ENCODE peak calls at places on chromosomes 7 and 10, in seven cellular contexts. T, K, Q, C, S, D and Z are unnamed samples.

GRCh38 chr7:24587853-24588252 is 14.6 kb downstream of the PALS2 start:
- DNase-seq in S (peak), K (no peak), D (no peak), C (no peak), T (peak), Q (no peak), Z (no peak)

GRCh38 chr10:95285556-95285955 is 5.2 kb downstream of the PDLIM1 start:
- DNase-seq in C (no peak), T (no peak), S (no peak), D (no peak), Q (no peak), K (no peak), Z (no peak)

GRCh38 chr7:132876576-132876975 is 205.3 kb downstream of the CHCHD3 start:
- DNase-seq in Q (no peak), T (no peak), S (no peak), D (no peak), C (no peak), K (no peak), Z (no peak)

GRCh38 chr7:100486753-100487446 is 3.2 kb downstream of the NYAP1 start:
- DNase-seq in C (peak), Q (no peak), K (no peak), S (no peak), D (no peak), T (peak), Z (peak)

GRCh38 chr7:73718905-73719805 is at the start of gene STX1A:
- DNase-seq in S (peak), Q (no peak), K (peak), C (peak), T (peak), D (peak), Z (peak)

GRCh38 chr7:150385240-150385830 is 6.2 kb downstream of the ZNF775 start:
- DNase-seq in Q (no peak), T (no peak), S (peak), C (no peak), K (no peak), D (no peak), Z (no peak)

GRCh38 chr7:32103361-32103760 is 33.2 kb upstream of the PDE1C start:
- DNase-seq in S (no peak), D (no peak), Q (no peak), T (no peak), K (no peak), C (no peak), Z (no peak)

GRCh38 chr7:28219793-28220192 is 39.2 kb upstream of the JAZF1 start:
- DNase-seq in C (no peak), D (no peak), K (no peak), T (no peak), S (no peak), Q (no peak), Z (no peak)

GRCh38 chr10:24305551-24306506 is 96.9 kb downstream of the KIAA1217 start:
- DNase-seq in Q (no peak), T (no peak), C (peak), K (no peak), S (no peak), D (no peak), Z (no peak)

GRCh38 chr7:116354546-116355422 is 144.4 kb downstream of the TES start:
- DNase-seq in K (peak), T (peak), D (peak), Q (peak), C (peak), S (no peak), Z (peak)

GRCh38 chr10:24277771-24278518 is 69.0 kb downstream of the KIAA1217 start:
- DNase-seq in D (no peak), T (no peak), Q (no peak), C (peak), K (no peak), S (no peak), Z (no peak)

GRCh38 chr10:78304091-78305045 is 270.7 kb downstream of the RPS24 start:
- DNase-seq in D (no peak), S (no peak), C (no peak), Q (no peak), K (no peak), T (peak), Z (no peak)

GRCh38 chr10:2944788-2945187 is 122.6 kb upstream of the PFKP start:
- DNase-seq in C (no peak), K (no peak), Q (no peak), S (no peak), T (no peak), D (no peak), Z (no peak)

GRCh38 chr7:68865351-68865885 is 732.9 kb upstream of the AUTS2 start:
- DNase-seq in D (no peak), K (no peak), Q (no peak), T (no peak), C (peak), S (no peak), Z (no peak)

GRCh38 chr10:71302874-71303568 is 16.0 kb upstream of the SLC29A3 start:
- DNase-seq in K (no peak), Q (no peak), C (peak), D (peak), T (no peak), S (peak), Z (peak)

GRCh38 chr7:51376420-51377092 is 59.9 kb upstream of the COBL start:
- DNase-seq in T (no peak), K (no peak), C (peak), Q (no peak), S (no peak), D (no peak), Z (peak)

GRCh38 chr10:75492151-75492550 is 60.7 kb downstream of the LRMDA start:
- DNase-seq in K (no peak), T (no peak), C (no peak), S (no peak), Q (no peak), D (no peak), Z (no peak)

GRCh38 chr10:63267414-63268138 is 134.4 kb downstream of the NRBF2 start:
- DNase-seq in D (no peak), K (no peak), S (peak), C (peak), Q (no peak), T (no peak), Z (peak)

GRCh38 chr7:85237721-85238120 is 50.9 kb upstream of the SEMA3D start:
- DNase-seq in T (no peak), D (no peak), Q (no peak), C (peak), S (no peak), K (no peak), Z (no peak)

GRCh38 chr7:28069788-28070187 is 110.8 kb downstream of the JAZF1 start:
- DNase-seq in C (peak), T (no peak), S (no peak), D (no peak), Q (peak), K (peak), Z (no peak)

GRCh38 chr10:119680050-119680449 is 28.9 kb downstream of the BAG3 start:
- DNase-seq in S (no peak), K (no peak), T (no peak), D (no peak), C (peak), Q (no peak), Z (peak)

GRCh38 chr7:137269240-137269639 is 74.3 kb downstream of the PTN start:
- DNase-seq in T (no peak), K (no peak), D (no peak), C (no peak), S (peak), Q (no peak), Z (no peak)

GRCh38 chr10:113138937-113139585 is 189.0 kb downstream of the TCF7L2 start:
- DNase-seq in S (no peak), K (no peak), C (no peak), T (no peak), Q (no peak), D (no peak), Z (no peak)

GRCh38 chr7:19944363-19945120 is 171.1 kb upstream of the TMEM196 start:
- DNase-seq in C (peak), T (no peak), Q (no peak), S (no peak), K (no peak), D (no peak), Z (peak)

GRCh38 chr7:106901870-106902441 is 36.9 kb downstream of the PIK3CG start:
- DNase-seq in C (no peak), Q (no peak), T (no peak), K (no peak), D (no peak), S (no peak), Z (no peak)

GRCh38 chr10:24848169-24848688 is 104.2 kb downstream of the PRTFDC1 start:
- DNase-seq in K (no peak), Q (no peak), T (no peak), C (no peak), S (no peak), D (no peak), Z (no peak)

GRCh38 chr10:78062296-78062695 is 28.6 kb downstream of the RPS24 start:
- DNase-seq in Q (no peak), T (no peak), K (no peak), C (no peak), S (no peak), D (no peak), Z (no peak)

GRCh38 chr10:128063736-128064614 is 62.2 kb downstream of the MKI67 start:
- DNase-seq in D (no peak), C (peak), S (no peak), T (no peak), Q (peak), K (no peak), Z (peak)

GRCh38 chr10:128060341-128060851 is 65.8 kb downstream of the MKI67 start:
- DNase-seq in D (no peak), K (no peak), Q (peak), T (no peak), C (no peak), S (no peak), Z (no peak)

GRCh38 chr10:128062837-128063563 is 63.2 kb downstream of the MKI67 start:
- DNase-seq in Q (no peak), C (no peak), D (no peak), T (no peak), K (no peak), S (peak), Z (no peak)

GRCh38 chr10:128061306-128062300 is 64.6 kb downstream of the MKI67 start:
- DNase-seq in T (no peak), S (no peak), Q (peak), C (no peak), K (no peak), D (no peak), Z (no peak)

DNA sequence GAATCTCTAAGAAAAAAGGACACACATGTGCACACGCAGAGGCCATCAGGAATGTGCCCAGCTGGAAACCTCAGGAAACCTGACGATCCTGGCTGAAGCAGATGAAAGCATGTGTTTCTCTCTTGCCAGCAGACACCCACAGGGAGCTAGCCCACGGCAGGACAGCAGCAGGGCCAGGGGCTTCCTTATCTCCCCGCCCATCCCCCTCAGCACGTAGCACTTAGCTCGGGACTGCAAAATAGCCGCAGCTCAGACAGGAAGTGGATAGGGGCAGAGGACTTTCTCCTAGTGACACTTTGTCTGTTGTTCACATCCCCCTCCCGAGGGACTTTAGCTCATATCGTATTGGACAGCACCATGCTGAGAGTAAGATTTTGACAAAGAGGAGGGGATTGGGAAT is 63.9 kb downstream of the MKI67 start:
- DNase-seq in T (no peak), S (no peak), Q (peak), C (no peak), D (no peak), K (no peak), Z (no peak)
- H3K27ac ChIP-seq in T (no peak), S (peak), Q (peak), C (no peak), D (peak), K (peak), Z (peak)

DNA sequence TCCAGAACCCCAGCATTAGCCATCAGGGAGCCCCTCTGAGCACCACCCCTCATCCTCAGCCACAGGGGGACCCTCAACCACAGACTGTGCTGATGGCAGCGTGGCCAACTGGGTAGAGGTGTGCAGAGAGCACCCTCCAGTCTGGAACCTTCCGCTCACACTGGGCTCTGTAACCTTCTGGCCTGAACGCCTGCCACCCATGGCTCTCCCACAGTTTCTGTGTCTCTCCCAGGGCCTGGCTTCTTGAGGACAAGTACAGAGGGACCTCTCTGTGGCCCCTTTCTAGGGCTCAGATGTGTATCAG is 503.0 kb upstream of the MGMT start:
- DNase-seq in S (no peak), D (no peak), K (no peak), T (no peak), Q (no peak), C (no peak), Z (no peak)
- TF ChIP-seq CTCF in S (no peak), D (no peak), K (no peak), T (no peak), Q (no peak), C (no peak), Z (no peak)

DNA sequence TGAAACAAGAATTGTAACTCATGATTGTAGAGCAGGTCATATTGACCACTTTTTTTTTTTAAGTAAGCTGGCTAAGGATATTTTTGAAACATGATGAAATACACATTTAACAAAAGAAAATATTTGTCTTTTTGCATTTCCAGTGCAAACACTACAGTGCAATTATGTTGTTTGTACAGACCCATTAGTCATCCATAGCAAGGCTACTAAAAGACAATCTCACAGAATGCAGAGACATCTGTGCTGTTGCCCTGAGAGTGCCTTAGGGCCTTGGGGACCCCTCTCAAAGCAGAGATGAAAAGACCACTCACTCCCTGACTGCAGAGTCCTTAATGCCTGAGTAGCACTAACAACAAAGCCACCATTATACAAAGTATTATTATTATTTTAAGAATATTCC is 104.5 kb downstream of the NRCAM start:
- DNase-seq in S (no peak), Q (no peak), K (no peak), T (no peak), C (no peak), D (no peak), Z (peak)
- H3K27ac ChIP-seq in S (no peak), Q (no peak), K (no peak), T (no peak), C (no peak), D (no peak), Z (no peak)

DNA sequence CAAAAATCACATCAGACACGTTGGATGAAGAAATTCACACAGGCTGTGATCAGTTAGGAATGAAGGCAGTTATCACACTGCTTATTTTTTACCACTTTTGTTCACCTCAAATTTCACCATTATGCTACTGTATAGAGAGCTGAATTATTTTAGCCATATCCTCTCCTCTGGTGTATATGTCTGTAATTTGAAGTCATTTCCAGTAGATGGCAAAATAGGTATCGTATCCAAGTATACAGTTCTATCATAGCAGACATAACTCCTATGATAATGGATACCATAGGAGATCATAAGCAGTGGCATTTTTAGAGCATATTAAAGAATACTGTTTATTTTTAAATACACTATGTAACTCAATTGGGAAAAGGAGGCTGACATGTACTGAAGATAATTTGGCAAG is 909.7 kb downstream of the DNAJB9 start:
- DNase-seq in Q (no peak), S (no peak), K (no peak), D (no peak), T (no peak), C (no peak), Z (no peak)
- TF ChIP-seq CTCF in Q (no peak), S (no peak), K (no peak), D (no peak), T (no peak), C (no peak), Z (no peak)

DNA sequence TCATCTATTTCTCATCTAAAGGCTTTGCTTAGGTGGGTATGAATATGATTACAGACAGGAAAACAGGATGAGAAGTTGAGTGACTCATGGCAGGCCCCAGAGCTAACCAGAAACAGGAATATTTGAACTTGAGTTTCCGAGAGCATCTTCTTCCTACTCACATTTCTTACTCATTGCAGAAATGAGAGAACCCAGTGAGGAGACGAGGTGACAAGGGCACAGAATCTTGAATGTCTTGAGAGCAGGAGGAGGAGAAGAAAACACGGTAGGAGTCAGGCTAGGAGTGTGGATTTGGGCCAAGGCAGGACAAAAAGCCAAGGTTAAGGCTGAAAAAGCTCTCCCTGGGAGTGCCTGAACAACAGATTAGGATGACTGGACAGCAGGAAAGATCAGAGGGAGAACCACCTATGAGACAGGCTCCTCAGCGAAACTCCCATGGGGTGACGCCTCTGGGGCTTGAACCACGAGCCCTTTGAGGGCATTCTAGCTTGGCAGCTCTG is 3.0 kb upstream of the PGAM1 start:
- DNase-seq in D (no peak), K (no peak), T (no peak), S (no peak), C (peak), Q (no peak), Z (peak)
- H3K27ac ChIP-seq in D (no peak), K (peak), T (no peak), S (no peak), C (peak), Q (no peak), Z (peak)

GRCh38 chr7:42289473-42289872 is 52.5 kb upstream of the GLI3 start:
- DNase-seq in S (no peak), D (no peak), C (no peak), Q (no peak), K (no peak), T (no peak), Z (no peak)
- TF ChIP-seq CTCF in S (no peak), D (no peak), C (no peak), Q (no peak), K (no peak), T (no peak), Z (no peak)